ENCODE peak calls at places on chromosome 17, in ten cellular contexts. O is neuronal stem cell; H is right lobe of liver; J is EH; E is activated CD8-positive, alpha-beta memory T cell treated with anti-CD3 and anti-CD28 coated beads for 48 hours; G is activated effector memory CD4-positive, alpha-beta T cell treated with Interleukin-2 at 50 U/mL for 16 hours; W is naive thymus-derived CD8-positive, alpha-beta T cell; K is Jurkat, Clone E6-1; X is ovary; V is endothelial cell. M is an unnamed sample.
A peak's percentile ranks its signal among the peaks of the same experiment; 100 is the strongest.

GRCh38 chr17:14204084-14204483 is 32.6 kb downstream of the CDRT15 start:
- DNase-seq in E (no peak), K (no peak), H (no peak), W (no peak), O (no peak), X (no peak), J (no peak), V (no peak), G (no peak), M (no peak)

GRCh38 chr17:50908860-50909764 is 43.0 kb upstream of the TOB1 start:
- DNase-seq in E (no peak), H (peak; percentile 98), O (no peak), W (peak; percentile 68), V (no peak), G (peak; percentile 38), K (no peak), X (no peak), J (no peak), M (peak; percentile 63)

GRCh38 chr17:41522301-41523224 is 3.9 kb upstream of the KRT15 start:
- DNase-seq in W (no peak), X (no peak), E (no peak), K (no peak), V (no peak), G (no peak), O (no peak), H (no peak), J (no peak), M (no peak)

GRCh38 chr17:35666967-35667552 is 64.4 kb upstream of the RASL10B start:
- DNase-seq in E (no peak), G (no peak), X (no peak), W (no peak), O (no peak), K (no peak), J (peak; percentile 9), H (no peak), V (no peak), M (no peak)

GRCh38 chr17:48995332-48995870 is 1.8 kb upstream of the IGF2BP1 start:
- DNase-seq in E (no peak), G (no peak), K (no peak), H (no peak), V (peak; percentile 49), W (no peak), J (no peak), X (no peak), O (peak; percentile 69), M (no peak)

GRCh38 chr17:49597928-49598655 is 22.4 kb downstream of the NXPH3 start:
- DNase-seq in V (no peak), W (no peak), H (no peak), G (no peak), X (no peak), K (no peak), E (no peak), J (peak; percentile 39), O (no peak), M (no peak)

GRCh38 chr17:69286257-69286656 is 40.7 kb downstream of the ABCA5 start:
- DNase-seq in W (no peak), X (no peak), G (no peak), K (no peak), E (no peak), O (no peak), J (peak; percentile 2), V (no peak), H (no peak), M (no peak)

GRCh38 chr17:5219536-5219935 is 15.1 kb downstream of the SCIMP start:
- DNase-seq in V (no peak), X (no peak), O (no peak), G (no peak), W (no peak), K (no peak), H (no peak), E (no peak), J (no peak), M (no peak)

GRCh38 chr17:56549501-56549900 is 44.0 kb upstream of the NOG start:
- DNase-seq in J (no peak), H (no peak), V (no peak), O (no peak), G (no peak), W (no peak), K (no peak), X (no peak), E (no peak), M (no peak)

GRCh38 chr17:80647746-80648145 is 103.1 kb downstream of the RPTOR start:
- DNase-seq in O (no peak), J (peak; percentile 91), H (no peak), E (no peak), W (no peak), K (no peak), G (no peak), X (no peak), V (no peak), M (no peak)

GRCh38 chr17:30458371-30458770 is 18.8 kb upstream of the GOSR1 start:
- DNase-seq in G (no peak), V (no peak), J (no peak), W (no peak), H (no peak), X (no peak), O (no peak), E (no peak), K (no peak), M (no peak)

GRCh38 chr17:13484020-13484419 is 117.7 kb downstream of the HS3ST3A1 start:
- DNase-seq in H (no peak), X (no peak), V (no peak), K (no peak), E (no peak), G (no peak), J (peak; percentile 56), W (no peak), O (no peak), M (no peak)

GRCh38 chr17:1186923-1187771 is 7.4 kb upstream of the ABR start:
- DNase-seq in W (peak; percentile 72), J (peak; percentile 87), K (no peak), G (peak; percentile 58), V (peak; percentile 91), X (peak; percentile 83), O (peak; percentile 84), E (peak; percentile 54), H (peak; percentile 85), M (peak; percentile 81)

GRCh38 chr17:82596316-82596715 is 51.9 kb downstream of the WDR45B start:
- DNase-seq in X (no peak), O (no peak), V (no peak), K (no peak), H (no peak), G (no peak), J (no peak), E (no peak), W (no peak), M (no peak)

GRCh38 chr17:40349477-40350409 is 14.8 kb downstream of the GJD3 start:
- DNase-seq in V (no peak), W (no peak), K (no peak), H (peak; percentile 70), X (no peak), G (no peak), O (no peak), J (no peak), E (no peak), M (no peak)